ENCODE peak calls at places on chromosomes 2 and 18, in eight cellular contexts. K is heart right ventricle, Y is A549, Q is GM23338, M is fibroblast of lung, O is aorta, V is IMR-90, B is substantia nigra. L is an unnamed sample.

GRCh38 chr2:1830936-1831616 is 86.8 kb upstream of the PXDN start:
- DNase-seq in K (no peak), Y (no peak), Q (no peak), M (peak), O (peak), V (peak), B (no peak), L (peak)

GRCh38 chr2:53512071-53512841 is 255.3 kb upstream of the CHAC2 start:
- DNase-seq in K (no peak), Y (no peak), Q (no peak), M (peak), O (no peak), V (peak), B (no peak), L (no peak)

GRCh38 chr18:74994502-74995403 is 214.2 kb downstream of the PTGR3 start:
- DNase-seq in K (no peak), Y (no peak), Q (no peak), M (peak), O (no peak), V (peak), B (no peak), L (no peak)

GRCh38 chr18:199768-200167 is 41.4 kb downstream of the USP14 start:
- DNase-seq in K (no peak), Y (no peak), Q (no peak), M (no peak), O (no peak), V (no peak), B (no peak), L (no peak)

GRCh38 chr2:59874971-59875755 is 678.3 kb downstream of the BCL11A start:
- DNase-seq in K (no peak), Y (no peak), Q (peak), M (no peak), O (no peak), V (no peak), B (no peak), L (no peak)

GRCh38 chr2:161152302-161152701 is 7.9 kb upstream of the TANK start:
- DNase-seq in K (no peak), Y (no peak), Q (no peak), M (no peak), O (no peak), V (no peak), B (no peak), L (no peak)

GRCh38 chr18:37381554-37381953 is 184.0 kb downstream of the CELF4 start:
- DNase-seq in K (no peak), Y (no peak), Q (peak), M (no peak), O (no peak), V (no peak), B (no peak), L (no peak)

GRCh38 chr2:138267161-138267901 is 234.2 kb upstream of the SPOPL start:
- DNase-seq in K (no peak), Y (no peak), Q (no peak), M (peak), O (no peak), V (peak), B (no peak), L (no peak)

GRCh38 chr2:7811073-7811472 is 870.8 kb upstream of the ID2 start:
- DNase-seq in K (no peak), Y (no peak), Q (no peak), M (no peak), O (no peak), V (no peak), B (no peak), L (no peak)

GRCh38 chr2:160901631-160902030 is 258.6 kb upstream of the TANK start:
- DNase-seq in K (no peak), Y (no peak), Q (no peak), M (no peak), O (no peak), V (no peak), B (no peak), L (no peak)

GRCh38 chr2:8889978-8890377 is 52.6 kb upstream of the KIDINS220 start:
- DNase-seq in K (no peak), Y (no peak), Q (no peak), M (peak), O (no peak), V (peak), B (no peak), L (no peak)

GRCh38 chr2:150125708-150126107 is 361.8 kb downstream of the RND3 start:
- DNase-seq in K (no peak), Y (peak), Q (no peak), M (peak), O (no peak), V (peak), B (no peak), L (no peak)

GRCh38 chr2:9637330-9637729 is 6.5 kb upstream of the YWHAQ start:
- DNase-seq in K (no peak), Y (no peak), Q (no peak), M (peak), O (no peak), V (peak), B (peak), L (no peak)

GRCh38 chr2:10359246-10359645 is 56.5 kb downstream of the HPCAL1 start:
- DNase-seq in K (no peak), Y (no peak), Q (no peak), M (no peak), O (no peak), V (no peak), B (no peak), L (no peak)

GRCh38 chr2:110854355-110855081 is 122.1 kb downstream of the ACOXL start:
- DNase-seq in K (no peak), Y (peak), Q (peak), M (no peak), O (no peak), V (no peak), B (no peak), L (no peak)

GRCh38 chr2:157980020-157980419 is 103.9 kb upstream of the ACVR1 start:
- DNase-seq in K (no peak), Y (no peak), Q (no peak), M (no peak), O (no peak), V (no peak), B (no peak), L (no peak)

GRCh38 chr18:6566338-6566911 is 151.7 kb upstream of the L3MBTL4 start:
- DNase-seq in K (no peak), Y (no peak), Q (no peak), M (no peak), O (no peak), V (no peak), B (no peak), L (no peak)

GRCh38 chr18:10391506-10391905 is 62.9 kb upstream of the APCDD1 start:
- DNase-seq in K (no peak), Y (no peak), Q (no peak), M (no peak), O (no peak), V (no peak), B (no peak), L (no peak)

GRCh38 chr18:67217551-67218166 is 298.9 kb downstream of the DSEL start:
- DNase-seq in K (no peak), Y (peak), Q (peak), M (peak), O (no peak), V (peak), B (no peak), L (peak)

GRCh38 chr2:36964496-36965058 is 1.8 kb downstream of the STRN start:
- DNase-seq in K (no peak), Y (no peak), Q (no peak), M (no peak), O (no peak), V (no peak), B (no peak), L (no peak)

GRCh38 chr18:36309436-36310391 is 12.2 kb downstream of the FHOD3 start:
- DNase-seq in K (no peak), Y (peak), Q (no peak), M (peak), O (no peak), V (peak), B (no peak), L (no peak)

GRCh38 chr18:55706893-55707292 is 118.9 kb upstream of the TCF4 start:
- DNase-seq in K (no peak), Y (no peak), Q (no peak), M (peak), O (no peak), V (peak), B (no peak), L (no peak)

GRCh38 chr2:174615951-174616436 is 18.4 kb upstream of the WIPF1 start:
- DNase-seq in K (no peak), Y (no peak), Q (no peak), M (peak), O (no peak), V (peak), B (no peak), L (no peak)

GRCh38 chr2:158923180-158923594 is 45.3 kb upstream of the TANC1 start:
- DNase-seq in K (no peak), Y (no peak), Q (peak), M (peak), O (no peak), V (no peak), B (no peak), L (no peak)

GRCh38 chr2:195898505-195898904 is 170.1 kb downstream of the DNAH7 start:
- DNase-seq in K (peak), Y (no peak), Q (no peak), M (peak), O (peak), V (peak), B (peak), L (no peak)

GRCh38 chr2:20525041-20526035 is 78.5 kb downstream of the RHOB start:
- DNase-seq in K (peak), Y (no peak), Q (no peak), M (peak), O (no peak), V (peak), B (no peak), L (no peak)

GRCh38 chr2:61645911-61646310 is 107.8 kb upstream of the XPO1 start:
- DNase-seq in K (no peak), Y (no peak), Q (no peak), M (peak), O (no peak), V (peak), B (no peak), L (no peak)

GRCh38 chr2:147027451-147027850 is 817.4 kb upstream of the ACVR2A start:
- DNase-seq in K (no peak), Y (no peak), Q (no peak), M (no peak), O (no peak), V (no peak), B (no peak), L (no peak)

GRCh38 chr18:21496277-21496835 is 104.1 kb downstream of the ESCO1 start:
- DNase-seq in K (no peak), Y (no peak), Q (no peak), M (no peak), O (no peak), V (no peak), B (no peak), L (no peak)

GRCh38 chr2:26214759-26215158 is 29.7 kb downstream of the HADHA start:
- DNase-seq in K (no peak), Y (no peak), Q (no peak), M (no peak), O (no peak), V (no peak), B (no peak), L (no peak)

GRCh38 chr2:230322561-230323384 is 4.2 kb upstream of the SP140L start:
- DNase-seq in K (no peak), Y (no peak), Q (no peak), M (no peak), O (no peak), V (no peak), B (no peak), L (no peak)

GRCh38 chr2:230321031-230321430 is 6.0 kb upstream of the SP140L start:
- DNase-seq in K (no peak), Y (no peak), Q (no peak), M (no peak), O (no peak), V (no peak), B (no peak), L (no peak)

GRCh38 chr2:230319211-230319862 is 7.7 kb upstream of the SP140L start:
- DNase-seq in K (no peak), Y (no peak), Q (no peak), M (no peak), O (no peak), V (no peak), B (no peak), L (peak)

GRCh38 chr2:230317366-230317765 is 9.6 kb upstream of the SP140L start:
- DNase-seq in K (no peak), Y (no peak), Q (no peak), M (no peak), O (no peak), V (no peak), B (no peak), L (no peak)

GRCh38 chr2:230318190-230319121 is 8.5 kb upstream of the SP140L start:
- DNase-seq in K (no peak), Y (no peak), Q (no peak), M (no peak), O (no peak), V (no peak), B (no peak), L (peak)
- H3K27ac ChIP-seq in K (peak), Y (no peak), Q (no peak), M (no peak), O (no peak), V (no peak), B (no peak), L (peak)

GRCh38 chr2:217886720-217887309 is 116.0 kb downstream of the TNS1 start:
- DNase-seq in K (peak), Y (peak), Q (peak), M (peak), O (peak), V (peak), B (no peak), L (peak)
- H3K27ac ChIP-seq in K (peak), Y (no peak), Q (no peak), M (no peak), O (no peak), V (no peak), B (peak), L (no peak)

GRCh38 chr2:38076250-38076709 is 329 bp upstream of the CYP1B1 start:
- DNase-seq in K (peak), Y (peak), Q (peak), M (peak), O (peak), V (peak), B (no peak), L (no peak)
- H3K27ac ChIP-seq in K (peak), Y (peak), Q (no peak), M (peak), O (no peak), V (peak), B (no peak), L (no peak)

GRCh38 chr2:65156041-65156440 is 26.1 kb upstream of the RAB1A start:
- DNase-seq in K (no peak), Y (no peak), Q (no peak), M (no peak), O (no peak), V (no peak), B (no peak), L (no peak)

GRCh38 chr2:65159921-65160320 is 30.0 kb upstream of the RAB1A start:
- DNase-seq in K (no peak), Y (no peak), Q (no peak), M (no peak), O (no peak), V (no peak), B (no peak), L (no peak)

GRCh38 chr2:65161551-65162100 is 31.7 kb upstream of the RAB1A start:
- DNase-seq in K (no peak), Y (no peak), Q (peak), M (no peak), O (no peak), V (no peak), B (no peak), L (no peak)

GRCh38 chr2:65159261-65159660 is 29.4 kb upstream of the RAB1A start:
- DNase-seq in K (no peak), Y (no peak), Q (no peak), M (no peak), O (no peak), V (no peak), B (no peak), L (no peak)

GRCh38 chr2:65158557-65158956 is 28.7 kb upstream of the RAB1A start:
- DNase-seq in K (no peak), Y (no peak), Q (no peak), M (no peak), O (no peak), V (no peak), B (no peak), L (no peak)
- H3K27ac ChIP-seq in K (no peak), Y (no peak), Q (no peak), M (no peak), O (no peak), V (no peak), B (no peak), L (no peak)

GRCh38 chr2:30437809-30438548 is 9.1 kb upstream of the LCLAT1 start:
- DNase-seq in K (no peak), Y (no peak), Q (no peak), M (no peak), O (no peak), V (no peak), B (no peak), L (no peak)
- H3K27ac ChIP-seq in K (peak), Y (no peak), Q (no peak), M (no peak), O (no peak), V (no peak), B (no peak), L (no peak)

GRCh38 chr2:187008111-187008510 is 159.1 kb upstream of the ZSWIM2 start:
- DNase-seq in K (no peak), Y (no peak), Q (no peak), M (peak), O (no peak), V (peak), B (no peak), L (no peak)

GRCh38 chr2:187001248-187001647 is 152.3 kb upstream of the ZSWIM2 start:
- DNase-seq in K (no peak), Y (no peak), Q (no peak), M (no peak), O (no peak), V (no peak), B (no peak), L (no peak)

GRCh38 chr2:187002242-187002641 is 153.3 kb upstream of the ZSWIM2 start:
- DNase-seq in K (no peak), Y (no peak), Q (no peak), M (no peak), O (no peak), V (no peak), B (no peak), L (no peak)

GRCh38 chr2:187003038-187003543 is 154.1 kb upstream of the ZSWIM2 start:
- DNase-seq in K (no peak), Y (no peak), Q (no peak), M (peak), O (peak), V (no peak), B (no peak), L (no peak)

GRCh38 chr2:187003611-187004010 is 154.6 kb upstream of the ZSWIM2 start:
- DNase-seq in K (no peak), Y (no peak), Q (no peak), M (no peak), O (no peak), V (no peak), B (no peak), L (no peak)
- H3K27ac ChIP-seq in K (no peak), Y (no peak), Q (no peak), M (no peak), O (no peak), V (no peak), B (no peak), L (peak)

L was measured in CD8-positive, alpha-beta memory T cell.